ENCODE peak calls at places on chromosomes 11 and 22, in ten cellular contexts. M, A, I, D, O, P, N, X, R and J are unnamed samples.

GRCh38 chr22:30777589-30777988 is 82.9 kb downstream of the OSBP2 start:
- DNase-seq in M (no peak), A (no peak), I (no peak), D (no peak), O (no peak), P (no peak), N (no peak), X (no peak), R (no peak), J (no peak)

GRCh38 chr11:107442715-107443215 is 14.9 kb downstream of the CWF19L2 start:
- DNase-seq in M (no peak), A (no peak), I (no peak), D (no peak), O (no peak), P (no peak), N (no peak), X (no peak), R (no peak), J (no peak)

GRCh38 chr11:110294509-110294908 is 1.9 kb downstream of the RDX start:
- DNase-seq in M (no peak), A (no peak), I (no peak), D (no peak), O (no peak), P (no peak), N (peak; percentile 35), X (no peak), R (no peak), J (no peak)

GRCh38 chr11:107777094-107777493 is 65.2 kb upstream of the SLN start:
- DNase-seq in M (no peak), A (no peak), I (no peak), D (no peak), O (no peak), P (no peak), N (no peak), X (no peak), R (no peak), J (no peak)

GRCh38 chr11:27421819-27422494 is 50.6 kb downstream of the LGR4 start:
- DNase-seq in M (no peak), A (no peak), I (no peak), D (no peak), O (no peak), P (no peak), N (no peak), X (no peak), R (no peak), J (no peak)

GRCh38 chr11:124897681-124898680 is at the start of gene ROBO4:
- DNase-seq in M (peak; percentile 88), A (no peak), I (peak; percentile 96), D (peak; percentile 89), O (no peak), P (peak; percentile 95), N (peak; percentile 87), X (peak; percentile 97), R (peak; percentile 96), J (peak; percentile 87)

GRCh38 chr22:22855617-22856308 is 31.9 kb upstream of the IGLL5 start:
- DNase-seq in M (peak; percentile 66), A (peak; percentile 75), I (peak; percentile 44), D (peak; percentile 7), O (no peak), P (no peak), N (no peak), X (peak; percentile 20), R (no peak), J (peak; percentile 8)

GRCh38 chr11:43681543-43681942 is 1.0 kb downstream of the HSD17B12 start:
- DNase-seq in M (no peak), A (peak; percentile 30), I (no peak), D (peak; percentile 35), O (no peak), P (peak; percentile 18), N (no peak), X (no peak), R (peak; percentile 39), J (no peak)

GRCh38 chr11:68312117-68312779 is at the start of gene LRP5:
- DNase-seq in M (peak; percentile 76), A (peak; percentile 42), I (peak; percentile 31), D (no peak), O (no peak), P (no peak), N (no peak), X (no peak), R (no peak), J (peak; percentile 78)

GRCh38 chr11:68313574-68314202 is 1.3 kb downstream of the LRP5 start:
- DNase-seq in M (peak; percentile 53), A (peak; percentile 65), I (no peak), D (peak; percentile 28), O (no peak), P (no peak), N (peak; percentile 35), X (peak; percentile 32), R (peak; percentile 25), J (peak; percentile 65)

GRCh38 chr11:68309621-68310185 is 2.7 kb upstream of the LRP5 start:
- DNase-seq in M (no peak), A (no peak), I (no peak), D (no peak), O (no peak), P (no peak), N (no peak), X (no peak), R (no peak), J (no peak)

GRCh38 chr11:68312780-68313573 is 586 bp downstream of the LRP5 start:
- DNase-seq in M (peak; percentile 70), A (peak; percentile 47), I (no peak), D (no peak), O (no peak), P (no peak), N (no peak), X (no peak), R (no peak), J (peak; percentile 59)

GRCh38 chr11:68311155-68312116 is 955 bp upstream of the LRP5 start:
- DNase-seq in M (peak; percentile 67), A (peak; percentile 47), I (no peak), D (no peak), O (no peak), P (no peak), N (no peak), X (no peak), R (no peak), J (no peak)
- H3K4me3 ChIP-seq in M (no peak overlapping the region), A (peak overlapping the region; percentile 59), I (no peak overlapping the region), D (peak overlapping the region; percentile 59), O (peak overlapping the region; percentile 31), P (no peak overlapping the region), N (no peak overlapping the region), X (peak overlapping the region; percentile 30), R (no peak overlapping the region), J (peak overlapping the region; percentile 47)

DNA sequence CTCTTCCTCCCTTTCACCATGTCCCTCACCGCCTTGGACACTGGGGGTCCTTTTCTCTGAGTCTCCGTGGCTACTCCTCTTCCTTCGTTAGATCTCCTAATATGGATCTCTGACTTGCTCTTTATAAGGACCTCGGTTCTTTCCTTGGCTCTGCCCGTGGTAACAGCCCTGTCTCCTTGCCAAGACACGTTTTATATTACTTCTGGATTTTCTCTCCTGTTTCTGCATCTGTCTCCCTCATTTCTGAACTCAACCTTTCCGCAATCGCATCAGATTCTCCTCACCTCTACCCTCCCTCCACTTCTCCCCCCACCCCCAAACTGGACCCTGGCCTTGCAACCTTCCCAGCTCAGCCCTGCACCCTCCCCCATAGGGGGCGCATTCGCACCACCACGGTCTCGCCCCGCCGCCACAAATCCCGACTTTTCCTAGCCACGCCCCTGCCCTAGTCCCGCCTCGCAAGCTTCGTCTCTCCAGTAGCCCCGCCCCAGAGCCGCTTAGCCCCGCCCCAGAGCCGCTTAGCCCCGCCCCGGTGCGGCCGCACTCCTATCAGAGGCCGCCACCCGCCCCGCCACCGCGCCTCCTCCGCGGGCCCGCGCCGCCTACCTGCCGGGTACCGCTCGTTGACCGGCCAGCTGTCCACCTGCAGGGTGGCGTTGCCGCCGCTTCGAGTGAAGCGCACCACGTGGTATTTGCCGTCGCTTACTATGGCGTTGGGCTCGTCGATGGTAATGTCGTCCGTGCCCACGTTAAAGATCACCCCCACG is 39.0 kb downstream of the SLC22A12 start:
- DNase-seq in M (no peak), A (peak; percentile 98), I (peak; percentile 50), D (no peak), O (no peak), P (no peak), N (no peak), X (no peak), R (no peak), J (no peak)
- H3K4me3 ChIP-seq in M (no peak overlapping the region), A (peak overlapping the region; percentile 47), I (no peak overlapping the region), D (no peak overlapping the region), O (no peak overlapping the region), P (no peak overlapping the region), N (no peak overlapping the region), X (no peak overlapping the region), R (no peak overlapping the region), J (no peak overlapping the region)

GRCh38 chr22:36423461-36424404 is 36.0 kb upstream of the MYH9 start:
- DNase-seq in M (no peak), A (peak; percentile 38), I (no peak), D (peak; percentile 77), O (no peak), P (no peak), N (no peak), X (no peak), R (no peak), J (no peak)

GRCh38 chr22:36424901-36425579 is 37.3 kb upstream of the MYH9 start:
- DNase-seq in M (no peak), A (no peak), I (no peak), D (no peak), O (no peak), P (no peak), N (no peak), X (no peak), R (no peak), J (no peak)

GRCh38 chr22:36419177-36419911 is 31.6 kb upstream of the MYH9 start:
- DNase-seq in M (peak; percentile 70), A (peak; percentile 38), I (no peak), D (peak; percentile 93), O (peak; percentile 38), P (no peak), N (peak; percentile 59), X (peak; percentile 59), R (peak; percentile 62), J (peak; percentile 83)

GRCh38 chr22:36419912-36420882 is 32.4 kb upstream of the MYH9 start:
- DNase-seq in M (peak; percentile 56), A (no peak), I (no peak), D (no peak), O (peak; percentile 32), P (no peak), N (no peak), X (peak; percentile 27), R (no peak), J (no peak)

GRCh38 chr22:36422287-36423014 is 34.7 kb upstream of the MYH9 start:
- DNase-seq in M (no peak), A (no peak), I (no peak), D (no peak), O (no peak), P (no peak), N (no peak), X (no peak), R (no peak), J (no peak)
- H3K4me3 ChIP-seq in M (no peak overlapping the region), A (no peak overlapping the region), I (no peak overlapping the region), D (no peak overlapping the region), O (no peak overlapping the region), P (no peak overlapping the region), N (no peak overlapping the region), X (no peak overlapping the region), R (no peak overlapping the region), J (no peak overlapping the region)

DNA sequence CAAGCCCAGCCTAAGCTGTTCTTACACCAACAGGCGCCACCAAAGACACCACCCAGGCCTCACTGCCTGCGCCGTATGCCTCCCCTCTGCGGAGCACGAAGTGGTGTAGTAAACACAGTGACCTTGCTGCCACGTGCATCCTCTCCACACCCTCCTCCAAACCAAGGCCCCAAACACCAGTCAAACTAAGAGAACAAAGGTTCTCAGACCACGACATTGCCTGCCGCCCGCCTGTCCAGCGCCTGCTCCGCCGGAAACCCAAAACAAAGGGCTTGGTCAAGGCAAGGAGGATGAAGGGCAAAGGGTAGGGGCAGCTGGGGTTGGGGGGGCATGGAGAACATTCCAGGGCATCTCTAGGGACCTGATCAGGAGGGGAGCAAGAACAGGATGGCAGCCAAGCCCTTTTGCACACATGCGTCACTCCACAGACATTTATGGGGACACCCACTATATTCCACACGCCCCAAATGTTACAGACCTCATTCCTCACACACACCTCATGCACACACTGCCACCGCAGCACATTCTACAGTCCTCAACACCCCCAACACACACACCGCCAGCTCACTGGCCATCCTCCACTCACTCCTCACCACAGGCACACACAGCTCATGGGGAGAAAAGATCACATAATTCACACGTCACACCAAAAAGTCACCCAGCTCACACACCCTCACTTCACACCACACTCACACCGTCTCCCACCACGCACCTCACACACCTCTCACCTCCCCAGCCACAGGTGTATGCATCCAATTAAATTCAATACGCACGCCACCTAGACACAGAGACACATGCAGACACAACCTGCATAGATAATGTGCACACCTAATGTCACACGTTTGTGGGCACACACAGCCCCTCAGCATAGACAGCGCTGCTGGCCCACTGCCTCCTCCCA is 34.5 kb downstream of the PDE2A start:
- DNase-seq in M (peak; percentile 69), A (no peak), I (no peak), D (no peak), O (no peak), P (no peak), N (no peak), X (no peak), R (no peak), J (no peak)
- H3K4me3 ChIP-seq in M (peak overlapping the region; percentile 64), A (no peak overlapping the region), I (no peak overlapping the region), D (no peak overlapping the region), O (no peak overlapping the region), P (no peak overlapping the region), N (no peak overlapping the region), X (no peak overlapping the region), R (no peak overlapping the region), J (no peak overlapping the region)